ENCODE peak calls at places on chromosome 5, in six cellular contexts. A is adrenal gland, Y is body of pancreas, S is transverse colon, J is A549, N is stomach. O is an unnamed sample.

GRCh38 chr5:15346738-15347137 is 153.2 kb upstream of the FBXL7 start:
- DNase-seq in S (no peak), Y (no peak), J (no peak), A (no peak), N (no peak), O (no peak)

GRCh38 chr5:132439521-132440206 is 50.9 kb downstream of the IRF1 start:
- DNase-seq in Y (peak; percentile 42), J (no peak), A (peak; percentile 66), S (peak; percentile 66), N (no peak), O (peak; percentile 93)

GRCh38 chr5:57176350-57176857 is 2.5 kb downstream of the GPBP1 start:
- DNase-seq in A (no peak), Y (no peak), S (no peak), N (no peak), J (no peak), O (no peak)

GRCh38 chr5:159332800-159333563 is 2.7 kb upstream of the IL12B start:
- DNase-seq in N (no peak), Y (no peak), A (no peak), S (no peak), J (no peak), O (no peak)

GRCh38 chr5:59874675-59875074 is 18.9 kb downstream of the PDE4D start:
- DNase-seq in N (no peak), J (no peak), S (no peak), A (no peak), Y (no peak), O (no peak)

GRCh38 chr5:144068926-144069325 is 101.5 kb downstream of the YIPF5 start:
- DNase-seq in S (no peak), Y (no peak), J (no peak), N (no peak), A (no peak), O (no peak)

GRCh38 chr5:142201471-142201887 is 92.9 kb downstream of the NDFIP1 start:
- DNase-seq in S (no peak), Y (no peak), N (no peak), J (no peak), A (no peak), O (no peak)

GRCh38 chr5:113378486-113378885 is 56.3 kb downstream of the TSSK1B start:
- DNase-seq in Y (no peak), A (no peak), N (no peak), S (no peak), J (no peak), O (no peak)

GRCh38 chr5:140151719-140152609 is 23.0 kb upstream of the CYSTM1 start:
- DNase-seq in S (no peak), N (no peak), J (no peak), A (no peak), Y (no peak), O (no peak)

GRCh38 chr5:116778015-116778414 is 203.4 kb upstream of the SEMA6A start:
- DNase-seq in A (no peak), Y (no peak), N (no peak), S (no peak), J (no peak), O (no peak)

GRCh38 chr5:143041972-143042770 is 272.0 kb downstream of the ARHGAP26 start:
- DNase-seq in N (no peak), S (no peak), Y (no peak), A (no peak), J (no peak), O (peak; percentile 89)

GRCh38 chr5:78405820-78406750 is 45.7 kb downstream of the SCAMP1 start:
- DNase-seq in S (no peak), N (no peak), J (peak; percentile 33), A (no peak), Y (no peak), O (no peak)

GRCh38 chr5:167985373-167985772 is 306.1 kb upstream of the WWC1 start:
- DNase-seq in S (no peak), J (no peak), N (no peak), Y (no peak), A (no peak), O (no peak)

GRCh38 chr5:1272201-1272600 is 22.7 kb downstream of the TERT start:
- DNase-seq in Y (no peak), J (no peak), N (no peak), A (no peak), S (no peak), O (no peak)

GRCh38 chr5:135213466-135214239 is 179.6 kb upstream of the PITX1 start:
- DNase-seq in J (no peak), N (peak; percentile 14), S (no peak), A (peak; percentile 11), Y (no peak), O (no peak)

GRCh38 chr5:170141636-170142035 is 35.9 kb downstream of the FOXI1 start:
- DNase-seq in S (no peak), J (no peak), Y (no peak), N (no peak), A (no peak), O (no peak)

GRCh38 chr5:172769598-172770373 is 1.2 kb downstream of the DUSP1 start:
- DNase-seq in J (no peak), Y (peak; percentile 51), A (peak; percentile 62), N (no peak), S (peak; percentile 46), O (no peak)

GRCh38 chr5:172770374-172770674 is 671 bp downstream of the DUSP1 start:
- DNase-seq in A (no peak), Y (no peak), J (no peak), S (no peak), N (no peak), O (no peak)

GRCh38 chr5:172771439-172772111 is 580 bp upstream of the DUSP1 start:
- DNase-seq in N (no peak), Y (peak; percentile 44), A (no peak), S (no peak), J (no peak), O (no peak)

GRCh38 chr5:172772112-172772906 is 1.3 kb upstream of the DUSP1 start:
- DNase-seq in S (peak; percentile 95), Y (peak; percentile 86), A (peak; percentile 82), J (peak; percentile 80), N (peak; percentile 95), O (peak; percentile 95)

GRCh38 chr5:172770675-172771438 is at the start of gene DUSP1:
- DNase-seq in J (peak; percentile 92), S (peak; percentile 99), A (peak; percentile 100), Y (peak; percentile 100), N (peak; percentile 100), O (peak; percentile 99)
- TF ChIP-seq POLR2A in J (peak; percentile 99), S (peak; percentile 100), A (no peak), Y (no peak), N (peak; percentile 100), O (peak; percentile 100)

DNA sequence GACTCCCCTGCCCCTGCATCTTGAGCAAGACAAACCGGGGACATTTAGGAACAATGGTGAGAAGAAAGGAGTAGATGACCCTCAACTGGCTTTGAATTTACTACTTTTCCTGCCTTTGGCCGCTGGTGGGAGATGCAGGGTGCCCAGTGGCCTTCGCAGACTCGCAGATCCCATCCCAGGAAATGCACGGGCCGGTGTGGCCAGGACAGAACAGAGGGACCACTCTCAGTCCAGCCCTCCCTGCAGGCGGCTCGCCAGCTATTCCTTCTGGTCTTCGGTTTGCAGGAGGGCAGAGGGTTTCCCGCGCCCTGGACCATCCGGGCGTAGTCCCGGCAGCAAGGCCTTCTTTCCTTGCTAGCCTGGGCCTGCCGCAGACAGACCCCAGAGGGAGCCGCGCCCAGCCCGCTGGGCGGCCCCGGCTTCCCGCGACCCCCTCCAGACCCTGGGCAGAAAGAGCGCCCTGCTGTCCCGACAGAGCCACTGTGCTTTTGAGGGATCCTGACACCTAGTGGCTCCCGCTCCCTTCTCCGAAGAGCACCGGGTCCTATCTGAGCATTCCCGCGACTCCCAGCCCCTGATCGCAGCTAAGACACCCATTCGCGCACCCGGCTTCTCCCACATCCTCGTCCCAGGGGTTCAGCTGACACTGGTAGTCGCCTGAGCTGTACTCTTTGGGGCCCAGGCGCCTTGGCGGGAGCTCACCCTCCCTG is 1.2 kb downstream of the CFAP90 start:
- DNase-seq in N (no peak), J (no peak), S (no peak), Y (peak; percentile 24), A (peak; percentile 17), O (no peak)
- H3K4me3 ChIP-seq in N (peak overlapping the region; percentile 57), J (peak overlapping the region; percentile 64), S (peak overlapping the region; percentile 41), Y (no peak overlapping the region), A (no peak overlapping the region), O (peak overlapping the region; percentile 55)

DNA sequence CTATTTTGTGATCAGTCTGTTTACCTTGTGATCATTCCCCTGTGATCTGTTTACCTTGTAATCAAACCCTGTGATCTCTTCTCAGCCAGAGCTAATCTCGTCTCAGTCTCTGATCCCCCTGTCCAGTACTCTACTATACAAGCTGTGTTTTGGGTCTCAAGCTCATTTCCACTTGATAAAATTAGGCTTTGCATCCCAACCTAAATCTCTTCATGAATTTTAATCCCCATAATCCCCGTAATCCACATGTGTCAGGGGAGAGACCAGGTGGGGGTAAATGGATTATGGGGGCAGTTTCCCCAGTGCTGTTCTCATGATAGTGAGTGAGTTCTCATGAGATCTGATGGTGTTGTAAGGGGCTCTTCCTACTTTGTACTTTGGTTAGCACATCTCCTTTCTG is 157.2 kb downstream of the PRR16 start:
- DNase-seq in Y (no peak), S (no peak), A (no peak), N (no peak), J (no peak), O (no peak)
- TF ChIP-seq POLR2A in Y (no peak), S (no peak), A (no peak), N (no peak), J (no peak), O (no peak)

GRCh38 chr5:96931605-96932004 is 4.3 kb upstream of the LNPEP start:
- DNase-seq in Y (no peak), N (no peak), S (no peak), A (no peak), J (no peak), O (no peak)
- H3K4me3 ChIP-seq in Y (no peak overlapping the region), N (no peak overlapping the region), S (no peak overlapping the region), A (no peak overlapping the region), J (no peak overlapping the region), O (no peak overlapping the region)

GRCh38 chr5:52956915-52957747 is 32.0 kb upstream of the ITGA2 start:
- DNase-seq in A (no peak), Y (no peak), S (no peak), J (no peak), N (no peak), O (no peak)
- TF ChIP-seq POLR2A in A (no peak), Y (no peak), S (no peak), J (no peak), N (no peak), O (no peak)

GRCh38 chr5:74765201-74765600 is 1.7 kb downstream of the GFM2 start:
- DNase-seq in S (no peak), N (no peak), J (no peak), Y (no peak), A (no peak), O (no peak)
- H3K4me3 ChIP-seq in S (no peak overlapping the region), N (no peak overlapping the region), J (peak overlapping the region; percentile 85), Y (no peak overlapping the region), A (no peak overlapping the region), O (no peak overlapping the region)